ENCODE peak calls at places on chromosomes 11 and 22, in eight cellular contexts. One of them, this sample, is unnamed.

GRCh38 chr11:7605544-7605943 is 67.8 kb downstream of the CYB5R2 start:
- DNase-seq in fibroblast of the aortic adventitia: peak; percentile 92
- DNase-seq in GM12865: no peak
- DNase-seq in SJSA1: no peak
- DNase-seq in SW480: peak; percentile 37
- DNase-seq in LoVo: peak; percentile 87
- DNase-seq in iPS-NIHi11: no peak
- DNase-seq in RPMI8226: no peak
- DNase-seq in this sample: no peak

GRCh38 chr11:2673871-2674471 is 25.8 kb downstream of the KCNQ1OT1 start:
- DNase-seq in GM12865: no peak
- DNase-seq in SJSA1: peak; percentile 54
- DNase-seq in iPS-NIHi11: no peak
- DNase-seq in RPMI8226: no peak
- DNase-seq in LoVo: no peak
- DNase-seq in SW480: no peak
- DNase-seq in fibroblast of the aortic adventitia: no peak
- DNase-seq in this sample: no peak

GRCh38 chr11:117521974-117522373 is 194.3 kb downstream of the CEP164 start:
- DNase-seq in SJSA1: no peak
- DNase-seq in RPMI8226: no peak
- DNase-seq in SW480: no peak
- DNase-seq in LoVo: no peak
- DNase-seq in GM12865: no peak
- DNase-seq in fibroblast of the aortic adventitia: no peak
- DNase-seq in iPS-NIHi11: no peak
- DNase-seq in this sample: no peak

GRCh38 chr11:2101171-2101675 is 38.0 kb downstream of the IGF2 start:
- DNase-seq in fibroblast of the aortic adventitia: no peak
- DNase-seq in LoVo: no peak
- DNase-seq in GM12865: no peak
- DNase-seq in RPMI8226: no peak
- DNase-seq in iPS-NIHi11: no peak
- DNase-seq in SJSA1: no peak
- DNase-seq in SW480: no peak
- DNase-seq in this sample: no peak

GRCh38 chr11:104772806-104773241 is 125.4 kb downstream of the CASP12 start:
- DNase-seq in fibroblast of the aortic adventitia: peak; percentile 75
- DNase-seq in LoVo: no peak
- DNase-seq in SW480: peak; percentile 18
- DNase-seq in RPMI8226: no peak
- DNase-seq in iPS-NIHi11: no peak
- DNase-seq in GM12865: no peak
- DNase-seq in SJSA1: peak; percentile 44
- DNase-seq in this sample: no peak

GRCh38 chr11:44316388-44317240 is 6.7 kb upstream of the ALX4 start:
- DNase-seq in RPMI8226: peak; percentile 29
- DNase-seq in SJSA1: no peak
- DNase-seq in GM12865: no peak
- DNase-seq in iPS-NIHi11: peak; percentile 70
- DNase-seq in SW480: peak; percentile 43
- DNase-seq in LoVo: peak; percentile 23
- DNase-seq in fibroblast of the aortic adventitia: no peak
- DNase-seq in this sample: no peak

GRCh38 chr11:64989416-64989815 is 7.4 kb downstream of the BATF2 start:
- DNase-seq in iPS-NIHi11: no peak
- DNase-seq in GM12865: no peak
- DNase-seq in SW480: no peak
- DNase-seq in LoVo: no peak
- DNase-seq in SJSA1: no peak
- DNase-seq in fibroblast of the aortic adventitia: no peak
- DNase-seq in RPMI8226: no peak
- DNase-seq in this sample: no peak

GRCh38 chr11:32829680-32830412 is at the start of gene PRRG4:
- DNase-seq in fibroblast of the aortic adventitia: no peak
- DNase-seq in LoVo: peak; percentile 73
- DNase-seq in RPMI8226: peak; percentile 70
- DNase-seq in SJSA1: no peak
- DNase-seq in SW480: peak; percentile 77
- DNase-seq in iPS-NIHi11: peak; percentile 85
- DNase-seq in GM12865: peak; percentile 78
- DNase-seq in this sample: peak; percentile 1

GRCh38 chr11:9489366-9489765 is 28.6 kb downstream of the ZNF143 start:
- DNase-seq in SW480: no peak
- DNase-seq in SJSA1: no peak
- DNase-seq in iPS-NIHi11: no peak
- DNase-seq in LoVo: no peak
- DNase-seq in GM12865: no peak
- DNase-seq in RPMI8226: no peak
- DNase-seq in fibroblast of the aortic adventitia: peak; percentile 84
- DNase-seq in this sample: no peak

GRCh38 chr11:36702330-36703054 is 104.5 kb upstream of the RAG2 start:
- DNase-seq in SW480: peak; percentile 75
- DNase-seq in iPS-NIHi11: peak; percentile 82
- DNase-seq in fibroblast of the aortic adventitia: peak; percentile 84
- DNase-seq in GM12865: peak; percentile 75
- DNase-seq in SJSA1: no peak
- DNase-seq in RPMI8226: peak; percentile 34
- DNase-seq in LoVo: peak; percentile 64
- DNase-seq in this sample: no peak

GRCh38 chr11:73388241-73389133 is 12.3 kb downstream of the RELT start:
- DNase-seq in iPS-NIHi11: peak; percentile 55
- DNase-seq in LoVo: no peak
- DNase-seq in RPMI8226: no peak
- DNase-seq in GM12865: no peak
- DNase-seq in SW480: no peak
- DNase-seq in SJSA1: no peak
- DNase-seq in fibroblast of the aortic adventitia: no peak
- DNase-seq in this sample: no peak

GRCh38 chr11:133835258-133836075 is 9.8 kb downstream of the SPATA19 start:
- DNase-seq in GM12865: peak; percentile 73
- DNase-seq in fibroblast of the aortic adventitia: peak; percentile 4
- DNase-seq in SJSA1: no peak
- DNase-seq in LoVo: peak; percentile 47
- DNase-seq in SW480: peak; percentile 77
- DNase-seq in RPMI8226: peak; percentile 52
- DNase-seq in iPS-NIHi11: peak; percentile 75
- DNase-seq in this sample: no peak

GRCh38 chr11:36389811-36390210 is 93.7 kb downstream of the PRR5L start:
- DNase-seq in iPS-NIHi11: no peak
- DNase-seq in SJSA1: no peak
- DNase-seq in RPMI8226: no peak
- DNase-seq in SW480: no peak
- DNase-seq in fibroblast of the aortic adventitia: no peak
- DNase-seq in LoVo: no peak
- DNase-seq in GM12865: peak; percentile 40
- DNase-seq in this sample: no peak

GRCh38 chr11:6674198-6674597 is 8.9 kb downstream of the MRPL17 start:
- DNase-seq in LoVo: no peak
- DNase-seq in iPS-NIHi11: no peak
- DNase-seq in GM12865: no peak
- DNase-seq in RPMI8226: no peak
- DNase-seq in SW480: no peak
- DNase-seq in fibroblast of the aortic adventitia: no peak
- DNase-seq in SJSA1: no peak
- DNase-seq in this sample: no peak

GRCh38 chr11:72425053-72425980 is 9.0 kb downstream of the CLPB start:
- DNase-seq in RPMI8226: no peak
- DNase-seq in LoVo: no peak
- DNase-seq in SW480: no peak
- DNase-seq in GM12865: no peak
- DNase-seq in fibroblast of the aortic adventitia: no peak
- DNase-seq in iPS-NIHi11: no peak
- DNase-seq in SJSA1: no peak
- DNase-seq in this sample: no peak

GRCh38 chr11:87926250-87926970 is 248.8 kb downstream of the RAB38 start:
- DNase-seq in RPMI8226: no peak
- DNase-seq in fibroblast of the aortic adventitia: peak; percentile 1
- DNase-seq in LoVo: peak; percentile 3
- DNase-seq in iPS-NIHi11: peak; percentile 8
- DNase-seq in SW480: peak; percentile 23
- DNase-seq in GM12865: no peak
- DNase-seq in SJSA1: no peak
- DNase-seq in this sample: no peak

GRCh38 chr22:46896166-46896565 is 133.7 kb downstream of the TBC1D22A start:
- DNase-seq in iPS-NIHi11: no peak
- DNase-seq in fibroblast of the aortic adventitia: no peak
- DNase-seq in GM12865: no peak
- DNase-seq in SW480: no peak
- DNase-seq in LoVo: no peak
- DNase-seq in SJSA1: no peak
- DNase-seq in RPMI8226: no peak
- DNase-seq in this sample: no peak

GRCh38 chr22:38006906-38007305 is 22.6 kb upstream of the SOX10 start:
- DNase-seq in RPMI8226: no peak
- DNase-seq in SW480: no peak
- DNase-seq in fibroblast of the aortic adventitia: no peak
- DNase-seq in LoVo: no peak
- DNase-seq in GM12865: no peak
- DNase-seq in SJSA1: no peak
- DNase-seq in iPS-NIHi11: no peak
- DNase-seq in this sample: no peak

GRCh38 chr11:86486261-86487030 is 111.8 kb downstream of the CCDC81 start:
- DNase-seq in SJSA1: no peak
- DNase-seq in iPS-NIHi11: no peak
- DNase-seq in fibroblast of the aortic adventitia: no peak
- DNase-seq in GM12865: no peak
- DNase-seq in LoVo: no peak
- DNase-seq in RPMI8226: no peak
- DNase-seq in SW480: no peak
- DNase-seq in this sample: no peak

GRCh38 chr11:134512061-134512460 is 100.0 kb upstream of the B3GAT1 start:
- DNase-seq in SW480: no peak
- DNase-seq in fibroblast of the aortic adventitia: no peak
- DNase-seq in GM12865: no peak
- DNase-seq in iPS-NIHi11: no peak
- DNase-seq in RPMI8226: no peak
- DNase-seq in LoVo: no peak
- DNase-seq in SJSA1: no peak
- DNase-seq in this sample: no peak

GRCh38 chr11:123122341-123122740 is 60.4 kb upstream of the HSPA8 start:
- DNase-seq in SJSA1: no peak
- DNase-seq in SW480: no peak
- DNase-seq in iPS-NIHi11: no peak
- DNase-seq in GM12865: no peak
- DNase-seq in LoVo: no peak
- DNase-seq in fibroblast of the aortic adventitia: peak; percentile 79
- DNase-seq in RPMI8226: peak; percentile 45
- DNase-seq in this sample: no peak

GRCh38 chr11:70133771-70134170 is 55.7 kb downstream of the ANO1 start:
- DNase-seq in GM12865: no peak
- DNase-seq in LoVo: no peak
- DNase-seq in fibroblast of the aortic adventitia: no peak
- DNase-seq in iPS-NIHi11: no peak
- DNase-seq in SJSA1: no peak
- DNase-seq in RPMI8226: no peak
- DNase-seq in SW480: no peak
- DNase-seq in this sample: no peak

GRCh38 chr11:10233581-10233980 is 60.4 kb downstream of the SBF2 start:
- DNase-seq in SJSA1: no peak
- DNase-seq in GM12865: no peak
- DNase-seq in RPMI8226: no peak
- DNase-seq in iPS-NIHi11: no peak
- DNase-seq in SW480: no peak
- DNase-seq in LoVo: no peak
- DNase-seq in fibroblast of the aortic adventitia: peak; percentile 87
- DNase-seq in this sample: no peak

GRCh38 chr11:69918231-69918937 is 99.2 kb upstream of the FGF3 start:
- DNase-seq in RPMI8226: no peak
- DNase-seq in iPS-NIHi11: no peak
- DNase-seq in LoVo: no peak
- DNase-seq in SJSA1: no peak
- DNase-seq in GM12865: no peak
- DNase-seq in SW480: no peak
- DNase-seq in fibroblast of the aortic adventitia: no peak
- DNase-seq in this sample: no peak

GRCh38 chr22:24102366-24103200 is 78.7 kb upstream of the SUSD2 start:
- DNase-seq in RPMI8226: no peak
- DNase-seq in GM12865: no peak
- DNase-seq in LoVo: no peak
- DNase-seq in fibroblast of the aortic adventitia: no peak
- DNase-seq in SW480: no peak
- DNase-seq in iPS-NIHi11: no peak
- DNase-seq in SJSA1: no peak
- DNase-seq in this sample: no peak

GRCh38 chr22:35299217-35299716 is 427 bp upstream of the TOM1 start:
- DNase-seq in fibroblast of the aortic adventitia: peak; percentile 28
- DNase-seq in SJSA1: no peak
- DNase-seq in GM12865: no peak
- DNase-seq in LoVo: no peak
- DNase-seq in RPMI8226: peak; percentile 10
- DNase-seq in SW480: peak; percentile 34
- DNase-seq in iPS-NIHi11: no peak
- DNase-seq in this sample: no peak

GRCh38 chr11:126112547-126112946 is 49.9 kb upstream of the CDON start:
- DNase-seq in GM12865: no peak
- DNase-seq in SJSA1: no peak
- DNase-seq in iPS-NIHi11: no peak
- DNase-seq in SW480: no peak
- DNase-seq in RPMI8226: no peak
- DNase-seq in LoVo: no peak
- DNase-seq in fibroblast of the aortic adventitia: peak; percentile 88
- DNase-seq in this sample: no peak

GRCh38 chr22:22219140-22219996 is 25.2 kb upstream of the VPREB1 start:
- DNase-seq in iPS-NIHi11: no peak
- DNase-seq in SJSA1: no peak
- DNase-seq in GM12865: no peak
- DNase-seq in LoVo: no peak
- DNase-seq in fibroblast of the aortic adventitia: no peak
- DNase-seq in SW480: no peak
- DNase-seq in RPMI8226: no peak
- DNase-seq in this sample: no peak

GRCh38 chr11:130166457-130166784 is 6.8 kb downstream of the ST14 start:
- DNase-seq in LoVo: peak; percentile 83
- DNase-seq in SJSA1: peak; percentile 48
- DNase-seq in SW480: peak; percentile 89
- DNase-seq in iPS-NIHi11: peak; percentile 16
- DNase-seq in RPMI8226: peak; percentile 20
- DNase-seq in fibroblast of the aortic adventitia: peak; percentile 93
- DNase-seq in GM12865: peak; percentile 22
- DNase-seq in this sample: no peak

GRCh38 chr11:282630-283360 is 4.6 kb downstream of the NLRP6 start:
- DNase-seq in fibroblast of the aortic adventitia: no peak
- DNase-seq in RPMI8226: no peak
- DNase-seq in iPS-NIHi11: no peak
- DNase-seq in LoVo: no peak
- DNase-seq in SW480: no peak
- DNase-seq in GM12865: no peak
- DNase-seq in SJSA1: no peak
- DNase-seq in this sample: no peak

GRCh38 chr11:65422633-65423515 is at the start of gene NEAT1:
- DNase-seq in SW480: peak; percentile 94
- DNase-seq in SJSA1: peak; percentile 99
- DNase-seq in LoVo: peak; percentile 79
- DNase-seq in RPMI8226: peak; percentile 95
- DNase-seq in fibroblast of the aortic adventitia: peak; percentile 98
- DNase-seq in iPS-NIHi11: peak; percentile 67
- DNase-seq in GM12865: peak; percentile 99
- DNase-seq in this sample: peak; percentile 82

GRCh38 chr11:69497221-69497787 is 15.8 kb downstream of the LINC01488 start:
- DNase-seq in LoVo: peak; percentile 76
- DNase-seq in SW480: peak; percentile 99
- DNase-seq in GM12865: no peak
- DNase-seq in fibroblast of the aortic adventitia: peak; percentile 97
- DNase-seq in SJSA1: peak; percentile 100
- DNase-seq in RPMI8226: no peak
- DNase-seq in iPS-NIHi11: peak; percentile 87
- DNase-seq in this sample: no peak

GRCh38 chr11:29324328-29324727 is 692.5 kb downstream of the KCNA4 start:
- DNase-seq in fibroblast of the aortic adventitia: peak; percentile 57
- DNase-seq in RPMI8226: no peak
- DNase-seq in iPS-NIHi11: no peak
- DNase-seq in SJSA1: no peak
- DNase-seq in LoVo: no peak
- DNase-seq in GM12865: no peak
- DNase-seq in SW480: no peak
- DNase-seq in this sample: no peak

GRCh38 chr11:116502641-116503061 is 270.1 kb downstream of the BUD13 start:
- DNase-seq in SW480: no peak
- DNase-seq in SJSA1: no peak
- DNase-seq in RPMI8226: no peak
- DNase-seq in iPS-NIHi11: no peak
- DNase-seq in GM12865: no peak
- DNase-seq in LoVo: no peak
- DNase-seq in fibroblast of the aortic adventitia: no peak
- DNase-seq in this sample: no peak